ENCODE peak calls at places on chromosomes 11 and 22, in ten cellular contexts. C is lower lobe of right lung, U is pancreas, W is GM23338, M is transverse colon, B is mammary epithelial cell, Q is body of pancreas, L is stomach, P is prostate gland, H is Panc1. V is an unnamed sample.

GRCh38 chr11:47711225-47711624 is 3.9 kb downstream of the AGBL2 start:
- DNase-seq in C (no peak), U (no peak), W (peak; percentile 62), M (no peak), B (no peak), Q (no peak), L (no peak), P (no peak), H (no peak), V (no peak)

GRCh38 chr22:18985761-18986160 is 49.7 kb upstream of the PRODH start:
- DNase-seq in C (no peak), U (no peak), W (no peak), M (no peak), B (no peak), Q (no peak), L (no peak), P (no peak), H (no peak), V (no peak)

GRCh38 chr22:19059481-19060278 is 62.5 kb downstream of the DGCR2 start:
- DNase-seq in C (peak; percentile 28), U (no peak), W (no peak), M (no peak), B (no peak), Q (no peak), L (peak; percentile 41), P (no peak), H (no peak), V (no peak)

GRCh38 chr22:31625661-31626426 is 36.2 kb downstream of the PISD start:
- DNase-seq in C (no peak), U (no peak), W (peak; percentile 95), M (peak; percentile 33), B (no peak), Q (no peak), L (peak; percentile 62), P (peak; percentile 58), H (no peak), V (no peak)

GRCh38 chr11:18927550-18928322 is 11.5 kb downstream of the MRGPRX1 start:
- DNase-seq in C (no peak), U (no peak), W (no peak), M (no peak), B (peak; percentile 29), Q (no peak), L (no peak), P (no peak), H (no peak), V (peak; percentile 13)

GRCh38 chr22:24510694-24511625 is 15.8 kb downstream of the UPB1 start:
- DNase-seq in C (no peak), U (peak; percentile 33), W (no peak), M (no peak), B (peak; percentile 16), Q (peak; percentile 44), L (peak; percentile 68), P (no peak), H (no peak), V (no peak)

GRCh38 chr22:47389201-47389600 is 626.8 kb downstream of the TBC1D22A start:
- DNase-seq in C (no peak), U (no peak), W (no peak), M (no peak), B (no peak), Q (no peak), L (no peak), P (no peak), H (no peak), V (no peak)

GRCh38 chr11:62540804-62541671 is 5.6 kb downstream of the AHNAK start:
- DNase-seq in C (no peak), U (no peak), W (no peak), M (peak; percentile 57), B (no peak), Q (no peak), L (no peak), P (no peak), H (no peak), V (no peak)

GRCh38 chr11:95641506-95641905 is 148.1 kb downstream of the FAM76B start:
- DNase-seq in C (peak; percentile 55), U (no peak), W (no peak), M (no peak), B (peak; percentile 78), Q (no peak), L (no peak), P (no peak), H (no peak), V (no peak)

GRCh38 chr22:41976961-41977566 is 7.8 kb downstream of the SEPTIN3 start:
- DNase-seq in C (no peak), U (no peak), W (peak; percentile 72), M (no peak), B (no peak), Q (no peak), L (no peak), P (no peak), H (no peak), V (no peak)

GRCh38 chr11:107819361-107820014 is 39.1 kb downstream of the SLC35F2 start:
- DNase-seq in C (no peak), U (no peak), W (no peak), M (no peak), B (no peak), Q (no peak), L (no peak), P (no peak), H (no peak), V (peak; percentile 25)

GRCh38 chr11:70270877-70271634 is 566 bp downstream of the PPFIA1 start:
- DNase-seq in C (peak; percentile 73), U (peak; percentile 28), W (peak; percentile 84), M (peak; percentile 50), B (peak; percentile 53), Q (peak; percentile 40), L (peak; percentile 33), P (no peak), H (no peak), V (peak; percentile 20)

GRCh38 chr11:12832828-12833227 is 158.6 kb downstream of the TEAD1 start:
- DNase-seq in C (no peak), U (no peak), W (no peak), M (no peak), B (no peak), Q (no peak), L (no peak), P (no peak), H (no peak), V (no peak)

GRCh38 chr11:59611570-59612565 is 3.7 kb downstream of the OSBP start:
- DNase-seq in C (no peak), U (peak; percentile 79), W (no peak), M (peak; percentile 64), B (no peak), Q (peak; percentile 88), L (peak; percentile 71), P (peak; percentile 9), H (no peak), V (no peak)

GRCh38 chr11:199782-200181 is 6.9 kb downstream of the SCGB1C1 start:
- DNase-seq in C (peak; percentile 35), U (no peak), W (peak; percentile 56), M (peak; percentile 7), B (no peak), Q (no peak), L (peak; percentile 23), P (no peak), H (no peak), V (no peak)

GRCh38 chr11:75969626-75970308 is 154.8 kb downstream of the UVRAG start:
- DNase-seq in C (no peak), U (no peak), W (no peak), M (no peak), B (peak; percentile 2), Q (no peak), L (no peak), P (no peak), H (peak; percentile 15), V (no peak)

GRCh38 chr11:73141031-73141308 is 1.1 kb downstream of the FCHSD2 start:
- DNase-seq in C (peak; percentile 53), U (no peak), W (no peak), M (no peak), B (peak; percentile 9), Q (no peak), L (no peak), P (no peak), H (no peak), V (peak; percentile 42)
- H3K27ac ChIP-seq in C (peak overlapping the region; percentile 91), U (no peak overlapping the region), W (no peak overlapping the region), M (peak overlapping the region; percentile 97), B (peak overlapping the region; percentile 43), Q (peak overlapping the region; percentile 95), L (peak overlapping the region; percentile 94), P (peak overlapping the region; percentile 95), H (peak overlapping the region; percentile 89), V (peak overlapping the region; percentile 93)

DNA sequence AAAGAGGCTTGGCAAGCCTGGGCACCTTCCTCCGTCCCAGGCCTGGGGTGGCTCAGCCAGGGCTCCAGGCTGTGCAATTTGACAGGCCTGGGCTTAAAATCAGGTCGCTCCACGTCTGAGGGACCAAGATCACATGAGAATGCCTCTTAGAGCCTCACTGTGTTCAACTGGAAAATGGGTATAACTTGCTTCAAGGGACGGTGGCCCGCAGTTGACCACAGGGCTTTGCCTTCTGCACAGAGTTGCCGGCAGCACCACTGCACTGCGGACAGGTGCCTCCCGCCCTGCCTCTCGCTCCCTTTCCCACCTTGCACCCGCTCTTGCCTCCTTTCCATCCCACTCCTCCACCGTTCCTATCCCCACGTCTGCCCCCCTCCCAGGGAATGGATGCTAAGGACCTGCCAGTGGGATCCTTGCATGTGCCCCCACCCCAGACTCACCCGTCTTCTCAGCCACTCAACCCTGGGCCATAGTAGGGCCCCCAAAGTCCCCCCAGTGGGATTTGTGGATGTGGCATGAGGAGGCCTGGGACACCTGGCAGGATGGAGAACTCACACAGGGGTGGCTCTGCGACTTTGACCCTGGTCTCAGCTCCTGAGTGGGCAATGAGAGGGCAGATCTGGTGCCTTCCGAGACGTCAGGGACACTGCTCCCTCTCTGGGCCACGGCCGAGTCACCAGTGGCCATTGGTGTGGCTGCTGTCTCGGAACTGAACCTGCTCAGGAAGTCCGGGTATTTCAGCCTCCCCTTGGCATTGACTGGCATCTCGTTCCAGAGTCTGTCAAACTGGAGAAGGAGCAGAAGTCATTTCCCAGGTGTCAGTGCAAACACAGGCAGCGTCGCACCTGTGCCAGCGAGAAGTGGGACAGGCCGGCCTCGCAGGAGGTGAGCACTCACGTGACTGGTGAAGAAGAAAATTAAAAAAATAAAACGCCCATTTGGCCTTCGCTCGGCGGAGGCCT is 128.0 kb downstream of the MPPED1 start:
- DNase-seq in C (no peak), U (no peak), W (no peak), M (no peak), B (no peak), Q (no peak), L (no peak), P (no peak), H (no peak), V (no peak)
- TF ChIP-seq CTCF in C (no peak), U (no peak), W (no peak), M (no peak), B (no peak), Q (no peak), L (no peak), P (no peak), H (no peak), V (no peak)

DNA sequence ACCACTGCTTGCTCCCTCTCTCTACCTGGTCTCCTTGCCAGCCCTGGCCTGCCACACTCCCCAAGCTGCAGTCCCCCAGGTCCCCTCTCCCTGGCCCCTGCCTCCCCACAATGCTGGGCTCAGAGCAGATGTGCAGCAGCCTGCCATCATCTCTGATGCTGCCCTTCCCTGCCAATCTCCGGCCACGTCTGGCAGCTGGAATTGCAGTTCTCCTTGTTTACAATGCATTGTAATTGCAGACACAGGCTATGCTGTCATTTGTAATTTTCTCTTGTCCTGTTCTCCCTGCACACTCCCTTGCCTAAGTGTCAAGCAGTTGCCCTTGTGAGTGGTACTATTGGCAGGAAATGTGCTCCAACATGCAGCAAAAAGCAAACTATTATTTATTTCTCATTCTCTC is 222.3 kb downstream of the NTM start:
- DNase-seq in C (no peak), U (no peak), W (no peak), M (no peak), B (no peak), Q (no peak), L (no peak), P (no peak), H (no peak), V (no peak)
- H3K27ac ChIP-seq in C (no peak overlapping the region), U (no peak overlapping the region), W (no peak overlapping the region), M (no peak overlapping the region), B (no peak overlapping the region), Q (no peak overlapping the region), L (no peak overlapping the region), P (no peak overlapping the region), H (no peak overlapping the region), V (no peak overlapping the region)

GRCh38 chr22:45969414-45969799 is 7.6 kb downstream of the WNT7B start:
- DNase-seq in C (no peak), U (no peak), W (peak; percentile 50), M (no peak), B (no peak), Q (no peak), L (no peak), P (no peak), H (no peak), V (no peak)
- TF ChIP-seq CTCF in C (no peak), U (no peak), W (peak; percentile 22), M (no peak), B (peak; percentile 27), Q (no peak), L (no peak), P (no peak), H (peak; percentile 22), V (peak; percentile 29)